ENCODE peak calls at places on chromosome 7, in nine cellular contexts. A is LoVo; S is neuronal stem cell; Q is NCI-H1417; O is NCI-H1930; Z is CD8-positive, alpha-beta memory T cell; T is NB4; J is stimulated activated CD8-positive, alpha-beta memory T cell treated with anti-CD3 and anti-CD28 coated beads, Interleukin-2, amount 100 ng/mL, for 48 hours; Y is activated CD4-positive, CD25-positive, alpha-beta regulatory T cell. M is an unnamed sample.

GRCh38 chr7:117673367-117673766 is 193.5 kb downstream of the CFTR start:
- DNase-seq in Y (no peak), Q (peak), J (no peak), O (no peak), T (no peak), Z (no peak), S (peak), A (no peak), M (no peak)

GRCh38 chr7:143422033-143422432 is 13.4 kb upstream of the EPHA1 start:
- DNase-seq in J (no peak), Q (no peak), S (no peak), Y (no peak), O (no peak), A (no peak), T (no peak), Z (no peak), M (no peak)

GRCh38 chr7:24307294-24307693 is 23.3 kb downstream of the NPY start:
- DNase-seq in J (no peak), T (no peak), A (no peak), Z (no peak), O (no peak), S (no peak), Q (no peak), Y (no peak), M (no peak)

GRCh38 chr7:75789501-75789900 is 17.5 kb upstream of the CCL26 start:
- DNase-seq in O (no peak), Y (no peak), Z (no peak), A (no peak), J (no peak), S (no peak), T (no peak), Q (no peak), M (no peak)

GRCh38 chr7:603152-603941 is 83.7 kb upstream of the PDGFA start:
- DNase-seq in T (peak), O (no peak), J (no peak), Y (no peak), Z (peak), A (no peak), Q (no peak), S (no peak), M (no peak)

GRCh38 chr7:6479067-6479466 is 31.3 kb upstream of the DAGLB start:
- DNase-seq in T (no peak), S (no peak), O (no peak), Q (no peak), A (no peak), Z (no peak), Y (no peak), J (no peak), M (no peak)

GRCh38 chr7:20033621-20034200 is 183.5 kb downstream of the MACC1 start:
- DNase-seq in Z (no peak), A (no peak), Q (no peak), S (no peak), Y (no peak), T (no peak), J (no peak), O (no peak), M (no peak)

GRCh38 chr7:73892003-73892975 is 31.3 kb downstream of the TMEM270 start:
- DNase-seq in Z (no peak), S (no peak), T (no peak), A (peak), Q (no peak), J (no peak), Y (no peak), O (no peak), M (peak)

M was measured in T1000.